ENCODE peak calls at places on chromosomes 2 and 18, in eight cellular contexts. One of them, this sample, is unnamed.
A peak's percentile ranks its signal among the peaks of the same experiment; 100 is the strongest.

GRCh38 chr18:76265375-76266225 is 229.4 kb downstream of the ZNF516 start:
- DNase-seq in activated CD8-positive, alpha-beta memory T cell treated with anti-CD3 and anti-CD28 coated beads, Interleukin-2, amount 50 U/mL, for 48 hours: no peak
- DNase-seq in mesendoderm: no peak
- DNase-seq in stimulated activated CD4-positive, alpha-beta T cell treated with anti-CD3 and anti-CD28 coated beads, Interleukin-15, amount 100 ng/mL, for 1 hour: no peak
- DNase-seq in mesenchymal stem cell: peak; percentile 3
- DNase-seq in neural crest cell: no peak
- DNase-seq in hippocampal formation: no peak
- DNase-seq in BJ: peak; percentile 19
- DNase-seq in this sample: no peak

GRCh38 chr2:127121341-127121740 is 14.4 kb upstream of the BIN1 start:
- DNase-seq in activated CD8-positive, alpha-beta memory T cell treated with anti-CD3 and anti-CD28 coated beads, Interleukin-2, amount 50 U/mL, for 48 hours: no peak
- DNase-seq in mesendoderm: no peak
- DNase-seq in stimulated activated CD4-positive, alpha-beta T cell treated with anti-CD3 and anti-CD28 coated beads, Interleukin-15, amount 100 ng/mL, for 1 hour: no peak
- DNase-seq in mesenchymal stem cell: no peak
- DNase-seq in neural crest cell: no peak
- DNase-seq in hippocampal formation: no peak
- DNase-seq in BJ: no peak
- DNase-seq in this sample: no peak

GRCh38 chr2:180657054-180657453 is 323.4 kb upstream of the UBE2E3 start:
- DNase-seq in activated CD8-positive, alpha-beta memory T cell treated with anti-CD3 and anti-CD28 coated beads, Interleukin-2, amount 50 U/mL, for 48 hours: no peak
- DNase-seq in mesendoderm: peak; percentile 73
- DNase-seq in stimulated activated CD4-positive, alpha-beta T cell treated with anti-CD3 and anti-CD28 coated beads, Interleukin-15, amount 100 ng/mL, for 1 hour: no peak
- DNase-seq in mesenchymal stem cell: peak; percentile 55
- DNase-seq in neural crest cell: no peak
- DNase-seq in hippocampal formation: no peak
- DNase-seq in BJ: no peak
- DNase-seq in this sample: no peak

GRCh38 chr2:174967693-174968260 is 37.4 kb downstream of the CHN1 start:
- DNase-seq in activated CD8-positive, alpha-beta memory T cell treated with anti-CD3 and anti-CD28 coated beads, Interleukin-2, amount 50 U/mL, for 48 hours: no peak
- DNase-seq in mesendoderm: no peak
- DNase-seq in stimulated activated CD4-positive, alpha-beta T cell treated with anti-CD3 and anti-CD28 coated beads, Interleukin-15, amount 100 ng/mL, for 1 hour: no peak
- DNase-seq in mesenchymal stem cell: no peak
- DNase-seq in neural crest cell: no peak
- DNase-seq in hippocampal formation: no peak
- DNase-seq in BJ: no peak
- DNase-seq in this sample: no peak

GRCh38 chr18:5717241-5717640 is 173.4 kb upstream of the EPB41L3 start:
- DNase-seq in activated CD8-positive, alpha-beta memory T cell treated with anti-CD3 and anti-CD28 coated beads, Interleukin-2, amount 50 U/mL, for 48 hours: no peak
- DNase-seq in mesendoderm: no peak
- DNase-seq in stimulated activated CD4-positive, alpha-beta T cell treated with anti-CD3 and anti-CD28 coated beads, Interleukin-15, amount 100 ng/mL, for 1 hour: no peak
- DNase-seq in mesenchymal stem cell: no peak
- DNase-seq in neural crest cell: no peak
- DNase-seq in hippocampal formation: no peak
- DNase-seq in BJ: no peak
- DNase-seq in this sample: no peak

GRCh38 chr18:59846814-59847490 is 52.8 kb upstream of the PMAIP1 start:
- DNase-seq in activated CD8-positive, alpha-beta memory T cell treated with anti-CD3 and anti-CD28 coated beads, Interleukin-2, amount 50 U/mL, for 48 hours: no peak
- DNase-seq in mesendoderm: peak; percentile 82
- DNase-seq in stimulated activated CD4-positive, alpha-beta T cell treated with anti-CD3 and anti-CD28 coated beads, Interleukin-15, amount 100 ng/mL, for 1 hour: no peak
- DNase-seq in mesenchymal stem cell: peak; percentile 89
- DNase-seq in neural crest cell: no peak
- DNase-seq in hippocampal formation: no peak
- DNase-seq in BJ: peak; percentile 30
- DNase-seq in this sample: no peak

GRCh38 chr2:165586019-165586418 is 116.5 kb downstream of the CSRNP3 start:
- DNase-seq in activated CD8-positive, alpha-beta memory T cell treated with anti-CD3 and anti-CD28 coated beads, Interleukin-2, amount 50 U/mL, for 48 hours: no peak
- DNase-seq in mesendoderm: no peak
- DNase-seq in stimulated activated CD4-positive, alpha-beta T cell treated with anti-CD3 and anti-CD28 coated beads, Interleukin-15, amount 100 ng/mL, for 1 hour: no peak
- DNase-seq in mesenchymal stem cell: no peak
- DNase-seq in neural crest cell: no peak
- DNase-seq in hippocampal formation: no peak
- DNase-seq in BJ: no peak
- DNase-seq in this sample: no peak

GRCh38 chr2:197266477-197266876 is 44.1 kb downstream of the ANKRD44 start:
- DNase-seq in activated CD8-positive, alpha-beta memory T cell treated with anti-CD3 and anti-CD28 coated beads, Interleukin-2, amount 50 U/mL, for 48 hours: no peak
- DNase-seq in mesendoderm: no peak
- DNase-seq in stimulated activated CD4-positive, alpha-beta T cell treated with anti-CD3 and anti-CD28 coated beads, Interleukin-15, amount 100 ng/mL, for 1 hour: no peak
- DNase-seq in mesenchymal stem cell: no peak
- DNase-seq in neural crest cell: no peak
- DNase-seq in hippocampal formation: no peak
- DNase-seq in BJ: no peak
- DNase-seq in this sample: no peak

GRCh38 chr2:224983719-224984388 is 58.4 kb downstream of the DOCK10 start:
- DNase-seq in activated CD8-positive, alpha-beta memory T cell treated with anti-CD3 and anti-CD28 coated beads, Interleukin-2, amount 50 U/mL, for 48 hours: no peak
- DNase-seq in mesendoderm: no peak
- DNase-seq in stimulated activated CD4-positive, alpha-beta T cell treated with anti-CD3 and anti-CD28 coated beads, Interleukin-15, amount 100 ng/mL, for 1 hour: no peak
- DNase-seq in mesenchymal stem cell: no peak
- DNase-seq in neural crest cell: no peak
- DNase-seq in hippocampal formation: peak; percentile 22
- DNase-seq in BJ: no peak
- DNase-seq in this sample: no peak

GRCh38 chr2:144695661-144696060 is 175.7 kb upstream of the ZEB2 start:
- DNase-seq in activated CD8-positive, alpha-beta memory T cell treated with anti-CD3 and anti-CD28 coated beads, Interleukin-2, amount 50 U/mL, for 48 hours: no peak
- DNase-seq in mesendoderm: no peak
- DNase-seq in stimulated activated CD4-positive, alpha-beta T cell treated with anti-CD3 and anti-CD28 coated beads, Interleukin-15, amount 100 ng/mL, for 1 hour: no peak
- DNase-seq in mesenchymal stem cell: no peak
- DNase-seq in neural crest cell: no peak
- DNase-seq in hippocampal formation: no peak
- DNase-seq in BJ: no peak
- DNase-seq in this sample: no peak

GRCh38 chr2:145123606-145124005 is 603.7 kb upstream of the ZEB2 start:
- DNase-seq in activated CD8-positive, alpha-beta memory T cell treated with anti-CD3 and anti-CD28 coated beads, Interleukin-2, amount 50 U/mL, for 48 hours: no peak
- DNase-seq in mesendoderm: no peak
- DNase-seq in stimulated activated CD4-positive, alpha-beta T cell treated with anti-CD3 and anti-CD28 coated beads, Interleukin-15, amount 100 ng/mL, for 1 hour: no peak
- DNase-seq in mesenchymal stem cell: peak; percentile 89
- DNase-seq in neural crest cell: no peak
- DNase-seq in hippocampal formation: no peak
- DNase-seq in BJ: no peak
- DNase-seq in this sample: no peak

GRCh38 chr18:7338846-7339245 is 108.0 kb downstream of the LRRC30 start:
- DNase-seq in activated CD8-positive, alpha-beta memory T cell treated with anti-CD3 and anti-CD28 coated beads, Interleukin-2, amount 50 U/mL, for 48 hours: no peak
- DNase-seq in mesendoderm: no peak
- DNase-seq in stimulated activated CD4-positive, alpha-beta T cell treated with anti-CD3 and anti-CD28 coated beads, Interleukin-15, amount 100 ng/mL, for 1 hour: no peak
- DNase-seq in mesenchymal stem cell: no peak
- DNase-seq in neural crest cell: no peak
- DNase-seq in hippocampal formation: no peak
- DNase-seq in BJ: no peak
- DNase-seq in this sample: no peak

GRCh38 chr2:146129231-146129630 is 1609.3 kb upstream of the ZEB2 start:
- DNase-seq in activated CD8-positive, alpha-beta memory T cell treated with anti-CD3 and anti-CD28 coated beads, Interleukin-2, amount 50 U/mL, for 48 hours: no peak
- DNase-seq in mesendoderm: no peak
- DNase-seq in stimulated activated CD4-positive, alpha-beta T cell treated with anti-CD3 and anti-CD28 coated beads, Interleukin-15, amount 100 ng/mL, for 1 hour: no peak
- DNase-seq in mesenchymal stem cell: no peak
- DNase-seq in neural crest cell: no peak
- DNase-seq in hippocampal formation: no peak
- DNase-seq in BJ: no peak
- DNase-seq in this sample: no peak

GRCh38 chr18:5452943-5453342 is 90.9 kb downstream of the EPB41L3 start:
- DNase-seq in activated CD8-positive, alpha-beta memory T cell treated with anti-CD3 and anti-CD28 coated beads, Interleukin-2, amount 50 U/mL, for 48 hours: no peak
- DNase-seq in mesendoderm: no peak
- DNase-seq in stimulated activated CD4-positive, alpha-beta T cell treated with anti-CD3 and anti-CD28 coated beads, Interleukin-15, amount 100 ng/mL, for 1 hour: no peak
- DNase-seq in mesenchymal stem cell: no peak
- DNase-seq in neural crest cell: no peak
- DNase-seq in hippocampal formation: no peak
- DNase-seq in BJ: no peak
- DNase-seq in this sample: no peak

GRCh38 chr2:60100034-60100433 is 453.4 kb downstream of the BCL11A start:
- DNase-seq in activated CD8-positive, alpha-beta memory T cell treated with anti-CD3 and anti-CD28 coated beads, Interleukin-2, amount 50 U/mL, for 48 hours: no peak
- DNase-seq in mesendoderm: no peak
- DNase-seq in stimulated activated CD4-positive, alpha-beta T cell treated with anti-CD3 and anti-CD28 coated beads, Interleukin-15, amount 100 ng/mL, for 1 hour: no peak
- DNase-seq in mesenchymal stem cell: no peak
- DNase-seq in neural crest cell: no peak
- DNase-seq in hippocampal formation: no peak
- DNase-seq in BJ: no peak
- DNase-seq in this sample: no peak